ENCODE peak calls at places on chromosome 1, in seven cellular contexts. One of them, this sample, is unnamed.

GRCh38 chr1:13667696-13668095 is 32.3 kb upstream of the PRDM2 start:
- DNase-seq in heart left ventricle: no peak
- DNase-seq in adrenal gland: no peak
- DNase-seq in astrocyte: no peak
- DNase-seq in A549: no peak
- DNase-seq in Peyer's patch: no peak
- DNase-seq in CD4-positive, alpha-beta T cell: no peak
- DNase-seq in this sample: no peak

GRCh38 chr1:159705251-159705910 is 9.0 kb downstream of the CRP start:
- DNase-seq in heart left ventricle: no peak
- DNase-seq in Peyer's patch: no peak
- DNase-seq in adrenal gland: no peak
- DNase-seq in astrocyte: no peak
- DNase-seq in A549: no peak
- DNase-seq in CD4-positive, alpha-beta T cell: no peak
- DNase-seq in this sample: no peak

GRCh38 chr1:53685272-53686051 is 53.5 kb downstream of the GLIS1 start:
- DNase-seq in CD4-positive, alpha-beta T cell: no peak
- DNase-seq in A549: no peak
- DNase-seq in astrocyte: peak; percentile 42
- DNase-seq in Peyer's patch: no peak
- DNase-seq in heart left ventricle: no peak
- DNase-seq in adrenal gland: no peak
- DNase-seq in this sample: no peak

GRCh38 chr1:210764536-210764935 is 369.4 kb downstream of the KCNH1 start:
- DNase-seq in adrenal gland: no peak
- DNase-seq in A549: no peak
- DNase-seq in CD4-positive, alpha-beta T cell: no peak
- DNase-seq in heart left ventricle: no peak
- DNase-seq in astrocyte: peak; percentile 63
- DNase-seq in Peyer's patch: no peak
- DNase-seq in this sample: no peak

GRCh38 chr1:233530665-233531386 is 83.1 kb upstream of the KCNK1 start:
- DNase-seq in CD4-positive, alpha-beta T cell: no peak
- DNase-seq in Peyer's patch: no peak
- DNase-seq in A549: no peak
- DNase-seq in adrenal gland: no peak
- DNase-seq in astrocyte: no peak
- DNase-seq in heart left ventricle: no peak
- DNase-seq in this sample: no peak

GRCh38 chr1:21579788-21580187 is 70.6 kb downstream of the ALPL start:
- DNase-seq in adrenal gland: no peak
- DNase-seq in astrocyte: no peak
- DNase-seq in heart left ventricle: no peak
- DNase-seq in Peyer's patch: no peak
- DNase-seq in CD4-positive, alpha-beta T cell: no peak
- DNase-seq in A549: peak; percentile 46
- DNase-seq in this sample: no peak

GRCh38 chr1:214569357-214570004 is 18.1 kb upstream of the PTPN14 start:
- DNase-seq in A549: no peak
- DNase-seq in Peyer's patch: no peak
- DNase-seq in CD4-positive, alpha-beta T cell: no peak
- DNase-seq in heart left ventricle: no peak
- DNase-seq in adrenal gland: no peak
- DNase-seq in astrocyte: peak; percentile 67
- DNase-seq in this sample: no peak

GRCh38 chr1:152096931-152097330 is 8.1 kb upstream of the TCHHL1 start:
- DNase-seq in CD4-positive, alpha-beta T cell: no peak
- DNase-seq in heart left ventricle: no peak
- DNase-seq in A549: no peak
- DNase-seq in adrenal gland: no peak
- DNase-seq in astrocyte: no peak
- DNase-seq in Peyer's patch: no peak
- DNase-seq in this sample: no peak

GRCh38 chr1:46150085-46150484 is 17.7 kb upstream of the PIK3R3 start:
- DNase-seq in adrenal gland: no peak
- DNase-seq in astrocyte: no peak
- DNase-seq in CD4-positive, alpha-beta T cell: no peak
- DNase-seq in A549: no peak
- DNase-seq in Peyer's patch: no peak
- DNase-seq in heart left ventricle: no peak
- DNase-seq in this sample: no peak

GRCh38 chr1:198157847-198158765 is 1.3 kb downstream of the NEK7 start:
- DNase-seq in CD4-positive, alpha-beta T cell: peak; percentile 28
- DNase-seq in heart left ventricle: no peak
- DNase-seq in astrocyte: peak; percentile 35
- DNase-seq in Peyer's patch: no peak
- DNase-seq in adrenal gland: no peak
- DNase-seq in A549: peak; percentile 12
- DNase-seq in this sample: peak; percentile 31

GRCh38 chr1:36086529-36087232 is 2.0 kb upstream of the ADPRS start:
- DNase-seq in Peyer's patch: peak; percentile 36
- DNase-seq in adrenal gland: no peak
- DNase-seq in heart left ventricle: no peak
- DNase-seq in astrocyte: no peak
- DNase-seq in A549: no peak
- DNase-seq in CD4-positive, alpha-beta T cell: no peak
- DNase-seq in this sample: no peak

GRCh38 chr1:198496216-198497143 is 44.0 kb downstream of the ATP6V1G3 start:
- DNase-seq in CD4-positive, alpha-beta T cell: no peak
- DNase-seq in astrocyte: peak; percentile 86
- DNase-seq in Peyer's patch: no peak
- DNase-seq in heart left ventricle: no peak
- DNase-seq in A549: no peak
- DNase-seq in adrenal gland: no peak
- DNase-seq in this sample: no peak

GRCh38 chr1:61539720-61540462 is 185.1 kb downstream of the TM2D1 start:
- DNase-seq in CD4-positive, alpha-beta T cell: no peak
- DNase-seq in astrocyte: no peak
- DNase-seq in heart left ventricle: no peak
- DNase-seq in Peyer's patch: no peak
- DNase-seq in A549: no peak
- DNase-seq in adrenal gland: no peak
- DNase-seq in this sample: no peak

GRCh38 chr1:230572121-230573083 is 69.9 kb upstream of the COG2 start:
- DNase-seq in astrocyte: no peak
- DNase-seq in heart left ventricle: no peak
- DNase-seq in adrenal gland: no peak
- DNase-seq in Peyer's patch: peak; percentile 55
- DNase-seq in A549: peak; percentile 14
- DNase-seq in CD4-positive, alpha-beta T cell: no peak
- DNase-seq in this sample: no peak

GRCh38 chr1:231385118-231385748 is 36.9 kb downstream of the EGLN1 start:
- DNase-seq in Peyer's patch: no peak
- DNase-seq in heart left ventricle: no peak
- DNase-seq in adrenal gland: no peak
- DNase-seq in astrocyte: peak; percentile 29
- DNase-seq in A549: no peak
- DNase-seq in CD4-positive, alpha-beta T cell: no peak
- DNase-seq in this sample: no peak

GRCh38 chr1:186977266-186977957 is 148.7 kb downstream of the PLA2G4A start:
- DNase-seq in astrocyte: peak; percentile 51
- DNase-seq in A549: no peak
- DNase-seq in Peyer's patch: no peak
- DNase-seq in adrenal gland: no peak
- DNase-seq in CD4-positive, alpha-beta T cell: no peak
- DNase-seq in heart left ventricle: no peak
- DNase-seq in this sample: no peak
- H3K27ac ChIP-seq in astrocyte: no peak overlapping the region
- H3K27ac ChIP-seq in A549: no peak overlapping the region
- H3K27ac ChIP-seq in Peyer's patch: peak overlapping the region; percentile 42
- H3K27ac ChIP-seq in adrenal gland: no peak overlapping the region
- H3K27ac ChIP-seq in CD4-positive, alpha-beta T cell: no peak overlapping the region
- H3K27ac ChIP-seq in heart left ventricle: no peak overlapping the region
- H3K27ac ChIP-seq in this sample: no peak overlapping the region

GRCh38 chr1:174174461-174175329 is 15.4 kb downstream of the RABGAP1L start:
- DNase-seq in heart left ventricle: no peak
- DNase-seq in astrocyte: no peak
- DNase-seq in adrenal gland: no peak
- DNase-seq in A549: no peak
- DNase-seq in Peyer's patch: no peak
- DNase-seq in CD4-positive, alpha-beta T cell: no peak
- DNase-seq in this sample: no peak
- H3K27ac ChIP-seq in heart left ventricle: no peak overlapping the region
- H3K27ac ChIP-seq in astrocyte: no peak overlapping the region
- H3K27ac ChIP-seq in adrenal gland: no peak overlapping the region
- H3K27ac ChIP-seq in A549: no peak overlapping the region
- H3K27ac ChIP-seq in Peyer's patch: no peak overlapping the region
- H3K27ac ChIP-seq in CD4-positive, alpha-beta T cell: no peak overlapping the region
- H3K27ac ChIP-seq in this sample: no peak overlapping the region

GRCh38 chr1:166838766-166839599 is at the start of gene POGK:
- DNase-seq in adrenal gland: peak; percentile 92
- DNase-seq in heart left ventricle: peak; percentile 96
- DNase-seq in astrocyte: peak; percentile 84
- DNase-seq in CD4-positive, alpha-beta T cell: peak; percentile 72
- DNase-seq in Peyer's patch: peak; percentile 94
- DNase-seq in A549: peak; percentile 93
- DNase-seq in this sample: peak; percentile 88

GRCh38 chr1:166840309-166841302 is 1.3 kb downstream of the POGK start:
- DNase-seq in A549: no peak
- DNase-seq in adrenal gland: no peak
- DNase-seq in heart left ventricle: no peak
- DNase-seq in CD4-positive, alpha-beta T cell: no peak
- DNase-seq in Peyer's patch: no peak
- DNase-seq in astrocyte: peak; percentile 47
- DNase-seq in this sample: no peak

GRCh38 chr1:166839600-166840308 is 479 bp downstream of the POGK start:
- DNase-seq in A549: peak; percentile 63
- DNase-seq in heart left ventricle: peak; percentile 76
- DNase-seq in astrocyte: peak; percentile 6
- DNase-seq in CD4-positive, alpha-beta T cell: peak; percentile 46
- DNase-seq in adrenal gland: peak; percentile 56
- DNase-seq in Peyer's patch: peak; percentile 79
- DNase-seq in this sample: peak; percentile 14

DNA sequence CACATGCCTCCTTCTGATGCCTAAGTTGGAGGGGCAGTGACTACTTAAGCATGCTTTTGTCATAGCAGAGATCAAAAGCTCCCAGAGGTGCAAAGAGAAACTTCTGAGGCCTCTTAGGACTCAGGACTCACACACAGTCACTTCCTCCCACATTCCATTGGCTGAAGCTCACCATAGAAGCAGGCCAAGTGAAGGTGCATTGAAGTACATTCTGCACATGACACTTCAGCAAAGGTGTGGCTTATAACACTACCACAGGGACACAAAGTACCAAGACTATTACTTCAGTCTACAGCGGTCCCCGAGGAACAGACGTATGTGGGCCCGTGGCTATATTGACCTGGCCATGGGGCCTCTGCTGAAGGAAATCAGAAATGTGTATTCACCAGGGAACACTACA is 2.5 kb upstream of the POGK start:
- DNase-seq in A549: no peak
- DNase-seq in CD4-positive, alpha-beta T cell: no peak
- DNase-seq in adrenal gland: no peak
- DNase-seq in heart left ventricle: no peak
- DNase-seq in Peyer's patch: no peak
- DNase-seq in astrocyte: no peak
- DNase-seq in this sample: no peak
- H3K27ac ChIP-seq in A549: no peak overlapping the region
- H3K27ac ChIP-seq in CD4-positive, alpha-beta T cell: no peak overlapping the region
- H3K27ac ChIP-seq in adrenal gland: no peak overlapping the region
- H3K27ac ChIP-seq in heart left ventricle: no peak overlapping the region
- H3K27ac ChIP-seq in Peyer's patch: no peak overlapping the region
- H3K27ac ChIP-seq in astrocyte: no peak overlapping the region
- H3K27ac ChIP-seq in this sample: no peak overlapping the region

GRCh38 chr1:247077768-247078314 is 770 bp downstream of the ZNF670 start:
- DNase-seq in CD4-positive, alpha-beta T cell: no peak
- DNase-seq in heart left ventricle: no peak
- DNase-seq in astrocyte: no peak
- DNase-seq in Peyer's patch: no peak
- DNase-seq in adrenal gland: no peak
- DNase-seq in A549: no peak
- DNase-seq in this sample: no peak
- H3K27ac ChIP-seq in CD4-positive, alpha-beta T cell: peak overlapping the region; percentile 35
- H3K27ac ChIP-seq in heart left ventricle: peak overlapping the region; percentile 57
- H3K27ac ChIP-seq in astrocyte: peak overlapping the region; percentile 78
- H3K27ac ChIP-seq in Peyer's patch: peak overlapping the region; percentile 68
- H3K27ac ChIP-seq in adrenal gland: peak overlapping the region; percentile 70
- H3K27ac ChIP-seq in A549: peak overlapping the region; percentile 72
- H3K27ac ChIP-seq in this sample: no peak overlapping the region